ENCODE peak calls at places on chromosomes 6 and 20, in six cellular contexts. C, Q, K, Y, W and H are unnamed samples.

GRCh38 chr6:23388239-23388803 is 737.7 kb upstream of the NRSN1 start:
- DNase-seq in C (no peak), Q (no peak), K (no peak), Y (no peak), W (no peak), H (no peak)

GRCh38 chr6:120805267-120805666 is 529.0 kb downstream of the TBC1D32 start:
- DNase-seq in C (no peak), Q (no peak), K (peak; percentile 18), Y (no peak), W (no peak), H (no peak)

GRCh38 chr6:170026272-170027110 is 264.4 kb downstream of the DLL1 start:
- DNase-seq in C (peak; percentile 27), Q (no peak), K (no peak), Y (no peak), W (no peak), H (no peak)

GRCh38 chr6:43687437-43688347 is at the start of gene MRPS18A:
- DNase-seq in C (peak; percentile 69), Q (peak; percentile 66), K (peak; percentile 59), Y (peak; percentile 57), W (peak; percentile 75), H (peak; percentile 29)

GRCh38 chr6:43138267-43138666 is 32.8 kb upstream of the SRF start:
- DNase-seq in C (no peak), Q (no peak), K (no peak), Y (no peak), W (no peak), H (no peak)

GRCh38 chr6:75563032-75563431 is 38.6 kb upstream of the SENP6 start:
- DNase-seq in C (peak; percentile 48), Q (no peak), K (no peak), Y (no peak), W (no peak), H (no peak)

GRCh38 chr6:149925974-149926777 is 3.3 kb upstream of the RAET1G start:
- DNase-seq in C (peak; percentile 51), Q (peak; percentile 88), K (peak; percentile 70), Y (peak; percentile 63), W (peak; percentile 45), H (peak; percentile 51)

GRCh38 chr6:111829581-111829980 is 43.7 kb downstream of the FYN start:
- DNase-seq in C (no peak), Q (no peak), K (no peak), Y (no peak), W (no peak), H (no peak)

GRCh38 chr20:58571942-58572666 is 56.9 kb upstream of the APCDD1L start:
- DNase-seq in C (no peak), Q (no peak), K (no peak), Y (no peak), W (no peak), H (no peak)

GRCh38 chr6:32064706-32065105 is 26.5 kb downstream of the CYP21A2 start:
- DNase-seq in C (no peak), Q (no peak), K (no peak), Y (no peak), W (no peak), H (no peak)